ENCODE peak calls at places on chromosomes 1 and 21, in nine cellular contexts. S is left cardiac atrium; G is T-helper 1 cell; X is activated naive CD4-positive, alpha-beta T cell; W is stromal cell of bone marrow; D is NCI-H2029 treated with DMSO at 0.1 percent for 48 hours; H is EL; E is NCI-H1417; T is hypothalamus. F is an unnamed sample.

GRCh38 chr1:173353346-173353745 is 123.8 kb upstream of the PRDX6 start:
- DNase-seq in S (no peak), G (no peak), X (no peak), W (no peak), D (no peak), H (no peak), E (no peak), T (no peak), F (no peak)

GRCh38 chr21:34803792-34804440 is 135.1 kb downstream of the CLIC6 start:
- DNase-seq in S (no peak), G (no peak), X (no peak), W (no peak), D (no peak), H (no peak), E (no peak), T (no peak), F (no peak)

GRCh38 chr1:220818421-220819173 is 31.9 kb downstream of the MTARC1 start:
- DNase-seq in S (no peak), G (no peak), X (no peak), W (peak), D (no peak), H (peak), E (no peak), T (no peak), F (no peak)

GRCh38 chr1:153946622-153947246 is at the start of gene DENND4B:
- DNase-seq in S (peak), G (peak), X (peak), W (peak), D (peak), H (peak), E (peak), T (peak), F (peak)

GRCh38 chr1:183806650-183807049 is 1.7 kb downstream of the RGL1 start:
- DNase-seq in S (no peak), G (no peak), X (no peak), W (no peak), D (no peak), H (no peak), E (peak), T (no peak), F (peak)

GRCh38 chr1:192654607-192655389 is 18.9 kb downstream of the RGS13 start:
- DNase-seq in S (no peak), G (no peak), X (no peak), W (peak), D (no peak), H (peak), E (no peak), T (peak), F (no peak)

GRCh38 chr1:60130703-60131102 is 57.1 kb upstream of the C1orf87 start:
- DNase-seq in S (no peak), G (no peak), X (no peak), W (no peak), D (no peak), H (peak), E (no peak), T (no peak), F (no peak)

GRCh38 chr1:197149340-197149739 is 2.9 kb upstream of the ASPM start:
- DNase-seq in S (no peak), G (no peak), X (no peak), W (no peak), D (no peak), H (no peak), E (no peak), T (no peak), F (no peak)

GRCh38 chr21:38359835-38360234 is 103.0 kb downstream of the KCNJ15 start:
- DNase-seq in S (no peak), G (no peak), X (no peak), W (no peak), D (no peak), H (no peak), E (no peak), T (no peak), F (no peak)

GRCh38 chr1:116033322-116033721 is 57.0 kb downstream of the SLC22A15 start:
- DNase-seq in S (no peak), G (no peak), X (no peak), W (no peak), D (no peak), H (no peak), E (peak), T (peak), F (peak)

GRCh38 chr1:16905112-16905855 is 9.5 kb downstream of the RNU1-2 start:
- DNase-seq in S (no peak), G (peak), X (no peak), W (peak), D (peak), H (peak), E (no peak), T (peak), F (no peak)

GRCh38 chr1:85911742-85912141 is 203.5 kb upstream of the ZNHIT6 start:
- DNase-seq in S (no peak), G (no peak), X (no peak), W (peak), D (no peak), H (peak), E (peak), T (no peak), F (no peak)

GRCh38 chr1:66283583-66284041 is 250.3 kb upstream of the SGIP1 start:
- DNase-seq in S (no peak), G (no peak), X (no peak), W (no peak), D (no peak), H (no peak), E (no peak), T (no peak), F (no peak)

GRCh38 chr1:29033829-29034466 is 89.8 kb downstream of the TMEM200B start:
- DNase-seq in S (no peak), G (no peak), X (no peak), W (peak), D (peak), H (peak), E (peak), T (peak), F (no peak)

GRCh38 chr1:40267767-40268187 is 9.7 kb downstream of the ZMPSTE24 start:
- DNase-seq in S (no peak), G (no peak), X (no peak), W (peak), D (no peak), H (peak), E (no peak), T (no peak), F (no peak)

GRCh38 chr1:156666862-156667609 is 10.2 kb downstream of the NES start:
- DNase-seq in S (no peak), G (no peak), X (no peak), W (no peak), D (no peak), H (no peak), E (no peak), T (no peak), F (no peak)

GRCh38 chr21:45973475-45974072 is 8.0 kb upstream of the COL6A1 start:
- DNase-seq in S (peak), G (peak), X (peak), W (peak), D (no peak), H (peak), E (peak), T (peak), F (peak)

GRCh38 chr1:245956225-245956624 is 550.9 kb downstream of the SMYD3 start:
- DNase-seq in S (no peak), G (peak), X (peak), W (no peak), D (no peak), H (peak), E (no peak), T (no peak), F (no peak)

GRCh38 chr1:34057751-34058150 is 107.3 kb downstream of the CSMD2 start:
- DNase-seq in S (peak), G (no peak), X (no peak), W (no peak), D (no peak), H (no peak), E (no peak), T (no peak), F (no peak)

GRCh38 chr1:94792473-94792875 is 27.7 kb upstream of the SLC44A3 start:
- DNase-seq in S (no peak), G (no peak), X (no peak), W (no peak), D (no peak), H (peak), E (no peak), T (no peak), F (no peak)

GRCh38 chr1:10510520-10511493 is 36.1 kb downstream of the PEX14 start:
- DNase-seq in S (no peak), G (peak), X (peak), W (peak), D (no peak), H (peak), E (peak), T (peak), F (no peak)

GRCh38 chr1:62180649-62181048 is 14.0 kb upstream of the L1TD1 start:
- DNase-seq in S (no peak), G (no peak), X (no peak), W (no peak), D (peak), H (no peak), E (peak), T (no peak), F (no peak)

GRCh38 chr1:201883786-201884185 is 4.9 kb upstream of the SHISA4 start:
- DNase-seq in S (peak), G (no peak), X (no peak), W (peak), D (no peak), H (peak), E (no peak), T (peak), F (peak)

GRCh38 chr1:32361308-32361673 is 994 bp downstream of the FAM229A start:
- DNase-seq in S (no peak), G (no peak), X (no peak), W (no peak), D (no peak), H (no peak), E (no peak), T (no peak), F (no peak)

GRCh38 chr1:80837066-80837465 is 963.7 kb upstream of the ADGRL2 start:
- DNase-seq in S (no peak), G (no peak), X (no peak), W (no peak), D (no peak), H (no peak), E (no peak), T (no peak), F (no peak)

GRCh38 chr1:2088434-2088833 is 38.2 kb downstream of the PRKCZ start:
- DNase-seq in S (no peak), G (no peak), X (no peak), W (no peak), D (no peak), H (peak), E (no peak), T (no peak), F (no peak)

GRCh38 chr1:224502459-224503160 is 68.0 kb upstream of the WDR26 start:
- DNase-seq in S (no peak), G (no peak), X (no peak), W (no peak), D (no peak), H (no peak), E (peak), T (peak), F (no peak)

GRCh38 chr1:70455291-70455690 is 44.2 kb downstream of the CTH start:
- DNase-seq in S (no peak), G (no peak), X (no peak), W (no peak), D (no peak), H (no peak), E (no peak), T (no peak), F (no peak)

GRCh38 chr1:57017717-57018116 is 51.9 kb upstream of the C8B start:
- DNase-seq in S (no peak), G (no peak), X (no peak), W (no peak), D (no peak), H (peak), E (no peak), T (no peak), F (no peak)

GRCh38 chr1:86487131-86487804 is 18.5 kb downstream of the CLCA1 start:
- DNase-seq in S (peak), G (no peak), X (no peak), W (peak), D (no peak), H (peak), E (no peak), T (no peak), F (no peak)

GRCh38 chr1:199010492-199010891 is 371.7 kb downstream of the PTPRC start:
- DNase-seq in S (no peak), G (no peak), X (no peak), W (no peak), D (no peak), H (no peak), E (no peak), T (no peak), F (no peak)

GRCh38 chr1:154186177-154186576 is 5.7 kb downstream of the TPM3 start:
- DNase-seq in S (no peak), G (peak), X (no peak), W (no peak), D (peak), H (peak), E (peak), T (peak), F (peak)